ENCODE peak calls at places on chromosomes 16 and 17, in five cellular contexts. R is transverse colon, Q is esophagus muscularis mucosa, Y is ovary, B is A549. U is an unnamed sample.

GRCh38 chr16:16148755-16149154 is 74.5 kb downstream of the ABCC6 start:
- DNase-seq in Y (no peak), R (no peak), Q (no peak), B (no peak), U (no peak)

GRCh38 chr17:67054608-67055007 is 10.3 kb downstream of the CACNG1 start:
- DNase-seq in B (no peak), Q (no peak), R (no peak), Y (no peak), U (no peak)

GRCh38 chr17:48615963-48616718 is 1.0 kb upstream of the HOXB8 start:
- DNase-seq in Y (no peak), R (no peak), B (no peak), Q (no peak), U (no peak)

GRCh38 chr17:3914319-3914685 is 2.0 kb downstream of the P2RX1 start:
- DNase-seq in Y (no peak), Q (no peak), R (peak; percentile 78), B (no peak), U (peak; percentile 43)

GRCh38 chr16:85685251-85685650 is 3.5 kb downstream of the GINS2 start:
- DNase-seq in R (no peak), B (no peak), Y (no peak), Q (no peak), U (no peak)

GRCh38 chr16:11224894-11225676 is 30.9 kb downstream of the SOCS1 start:
- DNase-seq in Y (no peak), R (peak; percentile 78), Q (no peak), B (no peak), U (peak; percentile 47)

GRCh38 chr17:48625502-48626201 is 506 bp downstream of the HOXB9 start:
- DNase-seq in R (peak; percentile 89), B (peak; percentile 84), Q (no peak), Y (no peak), U (peak; percentile 46)

GRCh38 chr17:28901866-28902818 is 737 bp downstream of the DHRS13 start:
- DNase-seq in R (peak; percentile 65), B (peak; percentile 36), Y (peak; percentile 62), Q (no peak), U (peak; percentile 46)

GRCh38 chr17:50466371-50467113 is 2.1 kb downstream of the CHAD start:
- DNase-seq in Y (no peak), Q (no peak), B (no peak), R (peak; percentile 86), U (peak; percentile 84)

GRCh38 chr16:86783626-86784266 is 205.4 kb downstream of the FOXL1 start:
- DNase-seq in B (no peak), Q (no peak), R (no peak), Y (no peak), U (peak; percentile 24)

GRCh38 chr16:87735270-87736002 is 30.4 kb downstream of the KLHDC4 start:
- DNase-seq in R (no peak), Q (no peak), Y (no peak), B (no peak), U (no peak)

GRCh38 chr16:89375021-89375420 is 115.3 kb downstream of the ANKRD11 start:
- DNase-seq in Y (no peak), B (no peak), Q (no peak), R (no peak), U (no peak)

GRCh38 chr16:86218479-86219170 is 291.7 kb upstream of the FOXF1 start:
- DNase-seq in Y (no peak), Q (no peak), B (no peak), R (no peak), U (no peak)

GRCh38 chr16:7124242-7124641 is 208.4 kb upstream of the RBFOX1 start:
- DNase-seq in Q (no peak), Y (no peak), B (no peak), R (no peak), U (no peak)

GRCh38 chr17:13031718-13032350 is 14.0 kb upstream of the ELAC2 start:
- DNase-seq in B (peak; percentile 52), R (peak; percentile 36), Y (peak; percentile 25), Q (no peak), U (peak; percentile 53)

DNA sequence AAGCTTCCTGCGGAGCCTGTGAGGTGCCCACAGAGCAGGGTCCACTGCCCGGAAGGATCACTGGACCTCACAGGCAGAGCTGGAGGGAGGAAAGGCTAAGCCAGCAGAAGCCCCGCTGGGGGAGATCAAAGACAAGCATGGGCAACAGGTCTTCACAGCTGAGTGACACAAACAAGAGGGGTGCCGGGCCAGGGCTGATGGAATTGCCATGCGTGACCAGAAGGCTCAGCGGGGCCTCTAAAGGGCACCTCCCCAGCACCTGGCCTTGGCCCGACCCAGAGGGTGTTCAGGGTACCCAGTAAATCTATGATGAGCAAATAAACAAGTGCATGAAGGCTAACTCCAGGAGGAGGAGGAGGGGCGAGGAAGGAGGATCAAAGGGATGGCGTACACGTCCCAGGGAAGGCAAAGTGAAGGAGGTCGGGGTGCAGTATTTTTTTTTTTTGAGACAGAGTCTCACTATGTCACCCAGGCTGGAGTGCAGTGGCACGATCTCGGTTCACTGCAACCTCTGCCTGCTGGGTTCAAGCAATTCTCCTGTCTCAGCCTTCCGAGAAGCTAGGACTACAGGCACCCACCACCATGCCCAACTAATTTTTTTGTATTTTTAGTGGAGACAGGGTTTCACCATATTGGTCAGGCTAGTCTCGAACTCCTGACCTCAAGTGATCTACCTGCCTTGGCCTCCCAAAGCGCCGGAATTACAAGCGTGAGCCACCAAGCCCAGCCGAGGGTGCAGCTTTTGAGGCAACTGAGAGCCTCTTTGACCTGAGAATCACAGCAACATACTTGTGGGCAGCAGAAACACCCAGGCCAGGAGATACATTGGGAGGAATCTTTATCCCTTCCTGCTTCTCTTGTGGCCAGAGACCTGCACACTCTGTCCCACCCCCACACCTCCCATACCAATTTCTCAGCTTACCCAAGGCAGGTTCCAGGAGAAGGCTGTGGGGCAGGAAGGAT is 16.1 kb upstream of the EXOC7 start:
- DNase-seq in B (no peak), Y (no peak), R (no peak), Q (no peak), U (no peak)
- TF ChIP-seq POLR2A in B (no peak), Y (no peak), R (no peak), Q (no peak), U (no peak)

GRCh38 chr17:17780941-17781590 is 55.7 kb downstream of the SREBF1 start:
- DNase-seq in Y (peak; percentile 67), B (no peak), Q (no peak), R (peak; percentile 16), U (peak; percentile 52)
- H3K4me3 ChIP-seq in Y (peak overlapping the region; percentile 50), B (peak overlapping the region; percentile 42), Q (peak overlapping the region; percentile 61), R (peak overlapping the region; percentile 48), U (peak overlapping the region; percentile 45)

GRCh38 chr17:45311762-45312476 is 4.9 kb downstream of the MAP3K14 start:
- DNase-seq in B (peak; percentile 62), Q (no peak), Y (no peak), R (peak; percentile 89), U (peak; percentile 82)
- TF ChIP-seq POLR2A in B (no peak), Q (no peak), Y (no peak), R (peak; percentile 80), U (no peak)

GRCh38 chr17:39196191-39196819 is 1.2 kb downstream of the CACNB1 start:
- DNase-seq in R (peak; percentile 24), Y (no peak), Q (no peak), B (no peak), U (no peak)

GRCh38 chr17:39197380-39198185 is at the start of gene CACNB1:
- DNase-seq in Y (peak; percentile 84), Q (no peak), B (peak; percentile 95), R (peak; percentile 82), U (peak; percentile 72)

GRCh38 chr17:39196820-39197331 is 593 bp downstream of the CACNB1 start:
- DNase-seq in R (peak; percentile 53), B (peak; percentile 83), Y (peak; percentile 52), Q (no peak), U (no peak)

GRCh38 chr17:39199673-39199985 is 454 bp upstream of the RPL19 start:
- DNase-seq in R (no peak), Q (no peak), B (no peak), Y (no peak), U (no peak)

GRCh38 chr17:39198186-39198566 is 707 bp upstream of the CACNB1 start:
- DNase-seq in R (no peak), B (no peak), Q (no peak), Y (no peak), U (no peak)
- H3K4me3 ChIP-seq in R (peak overlapping the region; percentile 59), B (peak overlapping the region; percentile 96), Q (peak overlapping the region; percentile 93), Y (peak overlapping the region; percentile 89), U (peak overlapping the region; percentile 79)

GRCh38 chr17:75289122-75289831 is at the start of gene SLC25A19:
- DNase-seq in Y (peak; percentile 96), R (peak; percentile 98), Q (peak; percentile 99), B (peak; percentile 100), U (peak; percentile 99)
- TF ChIP-seq POLR2A in Y (peak; percentile 70), R (peak; percentile 94), Q (peak; percentile 55), B (peak; percentile 95), U (no peak)

GRCh38 chr17:73838815-73839214 is 194.6 kb upstream of the SDK2 start:
- DNase-seq in B (no peak), Y (no peak), Q (no peak), R (no peak), U (no peak)
- H3K4me3 ChIP-seq in B (no peak overlapping the region), Y (no peak overlapping the region), Q (no peak overlapping the region), R (no peak overlapping the region), U (no peak overlapping the region)

GRCh38 chr16:68737046-68737729 is at the start of gene CDH1:
- DNase-seq in B (no peak), R (peak; percentile 95), Q (no peak), Y (peak; percentile 28), U (peak; percentile 97)
- TF ChIP-seq POLR2A in B (no peak), R (peak; percentile 98), Q (no peak), Y (no peak), U (peak; percentile 29)

U was measured in stomach.